ENCODE peak calls at places on chromosome X, in four cellular contexts. O is A549; V is cardiac fibroblast; L is activated naive CD8-positive, alpha-beta T cell treated with anti-CD3 and anti-CD28 coated beads, Interleukin-2, amount 50 U/mL, for 24 hours. S is an unnamed sample.

GRCh38 chrX:125205084-125205917 is 114.4 kb upstream of the TEX13C start:
- DNase-seq in O (peak; percentile 41), V (peak; percentile 9), L (peak; percentile 8), S (no peak)

GRCh38 chrX:41449615-41450014 is 2.5 kb downstream of the NYX start:
- DNase-seq in O (no peak), V (peak; percentile 19), L (no peak), S (no peak)

GRCh38 chrX:134206221-134206620 is 30.8 kb upstream of the CCDC160 start:
- DNase-seq in O (no peak), V (no peak), L (no peak), S (no peak)

GRCh38 chrX:48667504-48667903 is 16.1 kb upstream of the WAS start:
- DNase-seq in O (no peak), V (no peak), L (no peak), S (no peak)

GRCh38 chrX:16212436-16212835 is 45.2 kb downstream of the MAGEB17 start:
- DNase-seq in O (no peak), V (peak; percentile 43), L (no peak), S (no peak)

GRCh38 chrX:30693999-30694650 is 40.9 kb downstream of the GK start:
- DNase-seq in O (no peak), V (no peak), L (no peak), S (no peak)

GRCh38 chrX:27966492-27966891 is 14.8 kb downstream of the DCAF8L1 start:
- DNase-seq in O (no peak), V (peak; percentile 45), L (no peak), S (no peak)

GRCh38 chrX:10761447-10761846 is 141.1 kb upstream of the MID1 start:
- DNase-seq in O (no peak), V (no peak), L (no peak), S (no peak)

GRCh38 chrX:71102292-71102691 is 4.2 kb downstream of the CXorf65 start:
- DNase-seq in O (no peak), V (no peak), L (no peak), S (no peak)

GRCh38 chrX:100994352-100995281 is 25.1 kb downstream of the ARL13A start:
- DNase-seq in O (peak; percentile 48), V (peak; percentile 53), L (no peak), S (no peak)

GRCh38 chrX:97267376-97267775 is 383.7 kb downstream of the RPA4 start:
- DNase-seq in O (no peak), V (peak; percentile 14), L (no peak), S (no peak)

GRCh38 chrX:40373641-40374040 is 207.1 kb upstream of the ATP6AP2 start:
- DNase-seq in O (no peak), V (no peak), L (no peak), S (no peak)

GRCh38 chrX:119121341-119121740 is 6.3 kb downstream of the KIAA1210 start:
- DNase-seq in O (no peak), V (peak; percentile 46), L (no peak), S (no peak)

GRCh38 chrX:96715412-96715940 is 30.8 kb downstream of the DIAPH2 start:
- DNase-seq in O (no peak), V (peak; percentile 51), L (no peak), S (no peak)

GRCh38 chrX:48917139-48917980 is 1.5 kb downstream of the PIM2 start:
- DNase-seq in O (peak; percentile 79), V (peak; percentile 91), L (peak; percentile 82), S (peak; percentile 51)

GRCh38 chrX:21905209-21905735 is 35.2 kb upstream of the SMS start:
- DNase-seq in O (no peak), V (no peak), L (no peak), S (no peak)

GRCh38 chrX:135437867-135438733 is 16.4 kb downstream of the SMIM10L2A start:
- DNase-seq in O (no peak), V (no peak), L (no peak), S (peak; percentile 5)

GRCh38 chrX:3129256-3129655 is 88.0 kb downstream of the ARSF start:
- DNase-seq in O (no peak), V (peak; percentile 8), L (no peak), S (no peak)

GRCh38 chrX:53022381-53022780 is 26.2 kb upstream of the GPR173 start:
- DNase-seq in O (no peak), V (no peak), L (no peak), S (no peak)

GRCh38 chrX:120244735-120245498 is 5.7 kb upstream of the ZBTB33 start:
- DNase-seq in O (peak; percentile 63), V (peak; percentile 89), L (peak; percentile 55), S (peak; percentile 6)

GRCh38 chrX:70168238-70169188 is 8.8 kb upstream of the DGAT2L6 start:
- DNase-seq in O (peak; percentile 53), V (peak; percentile 75), L (no peak), S (no peak)

GRCh38 chrX:17474892-17475291 is 99.9 kb downstream of the NHS start:
- DNase-seq in O (no peak), V (peak; percentile 66), L (no peak), S (no peak)

GRCh38 chrX:153830632-153831434 is 489 bp upstream of the PDZD4 start:
- DNase-seq in O (no peak), V (no peak), L (no peak), S (no peak)

GRCh38 chrX:154991039-154991438 is 31.5 kb downstream of the F8 start:
- DNase-seq in O (no peak), V (no peak), L (peak; percentile 30), S (no peak)

GRCh38 chrX:33138677-33139249 is 72.6 kb downstream of the DMD start:
- DNase-seq in O (no peak), V (peak; percentile 51), L (no peak), S (no peak)

GRCh38 chrX:132766452-132766851 is 192.0 kb downstream of the HS6ST2 start:
- DNase-seq in O (no peak), V (no peak), L (no peak), S (no peak)

GRCh38 chrX:153776611-153777045 is 4.2 kb upstream of the SRPK3 start:
- DNase-seq in O (no peak), V (no peak), L (no peak), S (no peak)

GRCh38 chrX:9940397-9940796 is 26.8 kb upstream of the CLDN34 start:
- DNase-seq in O (no peak), V (peak; percentile 54), L (no peak), S (no peak)

GRCh38 chrX:11557120-11557519 is 108.6 kb downstream of the ARHGAP6 start:
- DNase-seq in O (peak; percentile 3), V (peak; percentile 76), L (no peak), S (no peak)